ENCODE peak calls at places on chromosomes 13 and 19, in nine cellular contexts. K is CD8-positive, alpha-beta T cell; A is transverse colon; Y is body of pancreas; V is A549; R is uterus; Z is upper lobe of right lung; M is right lobe of liver; O is neuronal stem cell. E is an unnamed sample. For H3K9me3 and H3K4me1, the result is how much of the 10 kb centered on the place peaks cover.

GRCh38 chr19:13937479-13938360 is 497 bp downstream of the PODNL1 start:
- DNase-seq in K (no peak), A (no peak), Y (no peak), V (no peak), R (no peak), Z (no peak), M (no peak), O (no peak), E (no peak)

GRCh38 chr13:78137404-78138142 is 218.9 kb upstream of the EDNRB start:
- DNase-seq in K (no peak), A (no peak), Y (peak), V (peak), R (no peak), Z (no peak), M (no peak), O (peak), E (peak)

GRCh38 chr13:21674271-21675009 is 3.6 kb downstream of the FGF9 start:
- DNase-seq in K (no peak), A (peak), Y (no peak), V (no peak), R (no peak), Z (peak), M (peak), O (peak), E (no peak)

GRCh38 chr19:3471954-3472655 is 8.2 kb downstream of the SMIM24 start:
- DNase-seq in K (no peak), A (peak), Y (no peak), V (no peak), R (no peak), Z (peak), M (no peak), O (no peak), E (no peak)

GRCh38 chr19:41887711-41888382 is 4.9 kb downstream of the ARHGEF1 start:
- DNase-seq in K (peak), A (peak), Y (peak), V (no peak), R (no peak), Z (peak), M (peak), O (no peak), E (no peak)

GRCh38 chr19:15122331-15123030 is 15.3 kb downstream of the SYDE1 start:
- DNase-seq in K (no peak), A (no peak), Y (no peak), V (no peak), R (no peak), Z (no peak), M (no peak), O (no peak), E (no peak)

GRCh38 chr13:95019886-95020285 is 281.4 kb downstream of the ABCC4 start:
- DNase-seq in K (no peak), A (no peak), Y (no peak), V (no peak), R (no peak), Z (no peak), M (no peak), O (no peak), E (no peak)

GRCh38 chr13:67281476-67281875 is 51.3 kb upstream of the PCDH9 start:
- DNase-seq in K (no peak), A (no peak), Y (no peak), V (no peak), R (no peak), Z (no peak), M (no peak), O (no peak), E (no peak)

GRCh38 chr19:51702754-51703654 is 9.9 kb downstream of the SPACA6 start:
- DNase-seq in K (no peak), A (peak), Y (peak), V (no peak), R (peak), Z (peak), M (peak), O (no peak), E (peak)

GRCh38 chr19:3117746-3118145 is 18.1 kb upstream of the GNA15 start:
- DNase-seq in K (no peak), A (no peak), Y (no peak), V (no peak), R (no peak), Z (no peak), M (peak), O (no peak), E (no peak)

GRCh38 chr13:51585696-51586095 is 1.4 kb downstream of the WDFY2 start:
- DNase-seq in K (no peak), A (no peak), Y (no peak), V (no peak), R (no peak), Z (no peak), M (no peak), O (no peak), E (no peak)

GRCh38 chr13:41137241-41137640 is 4.6 kb upstream of the KBTBD6 start:
- DNase-seq in K (no peak), A (no peak), Y (no peak), V (no peak), R (no peak), Z (no peak), M (no peak), O (no peak), E (no peak)

GRCh38 chr13:20121154-20121515 is 39.7 kb downstream of the GJA3 start:
- DNase-seq in K (no peak), A (no peak), Y (no peak), V (no peak), R (no peak), Z (no peak), M (no peak), O (no peak), E (no peak)

GRCh38 chr13:68257111-68257842 is 1027.1 kb upstream of the PCDH9 start:
- DNase-seq in K (no peak), A (no peak), Y (no peak), V (no peak), R (no peak), Z (no peak), M (no peak), O (no peak), E (no peak)

GRCh38 chr13:56864451-56864850 is 276.3 kb upstream of the PRR20A start:
- DNase-seq in K (no peak), A (no peak), Y (no peak), V (no peak), R (no peak), Z (no peak), M (no peak), O (no peak), E (no peak)

GRCh38 chr19:4358709-4359626 is 15.6 kb downstream of the MPND start:
- DNase-seq in K (no peak), A (no peak), Y (no peak), V (no peak), R (no peak), Z (no peak), M (no peak), O (no peak), E (no peak)

GRCh38 chr13:24528816-24529398 is 16.3 kb upstream of the PARP4 start:
- DNase-seq in K (no peak), A (no peak), Y (no peak), V (no peak), R (no peak), Z (no peak), M (no peak), O (no peak), E (no peak)

GRCh38 chr19:17806945-17807344 is 12.0 kb downstream of the B3GNT3 start:
- DNase-seq in K (no peak), A (no peak), Y (no peak), V (no peak), R (no peak), Z (no peak), M (no peak), O (no peak), E (no peak)

GRCh38 chr13:79423801-79424642 is 18.0 kb upstream of the RBM26 start:
- DNase-seq in K (no peak), A (no peak), Y (peak), V (no peak), R (no peak), Z (no peak), M (no peak), O (no peak), E (no peak)

GRCh38 chr19:54209748-54210494 is 9.3 kb downstream of the RPS9 start:
- DNase-seq in K (no peak), A (peak), Y (peak), V (peak), R (peak), Z (peak), M (peak), O (no peak), E (no peak)

GRCh38 chr13:66216723-66217122 is 1013.4 kb downstream of the PCDH9 start:
- DNase-seq in K (no peak), A (no peak), Y (no peak), V (no peak), R (no peak), Z (no peak), M (no peak), O (no peak), E (no peak)

GRCh38 chr13:98657506-98658085 is 80.7 kb upstream of the STK24 start:
- DNase-seq in K (no peak), A (no peak), Y (no peak), V (no peak), R (no peak), Z (no peak), M (no peak), O (no peak), E (no peak)

GRCh38 chr19:8988204-8988603 is 22.0 kb downstream of the MUC16 start:
- DNase-seq in K (no peak), A (no peak), Y (no peak), V (peak), R (no peak), Z (no peak), M (no peak), O (no peak), E (peak)

GRCh38 chr19:51127755-51128154 is 3.0 kb downstream of the SIGLEC9 start:
- DNase-seq in K (no peak), A (peak), Y (peak), V (no peak), R (no peak), Z (peak), M (no peak), O (no peak), E (no peak)

GRCh38 chr13:98504029-98504351 is 72.9 kb downstream of the STK24 start:
- DNase-seq in K (no peak), A (no peak), Y (no peak), V (no peak), R (no peak), Z (no peak), M (no peak), O (no peak), E (no peak)

GRCh38 chr19:21233691-21234090 is 91.9 kb downstream of the ZNF431 start:
- DNase-seq in K (no peak), A (no peak), Y (no peak), V (no peak), R (no peak), Z (no peak), M (no peak), O (no peak), E (no peak)

GRCh38 chr13:101846701-101847100 is 394.2 kb downstream of the ITGBL1 start:
- DNase-seq in K (no peak), A (no peak), Y (no peak), V (no peak), R (no peak), Z (no peak), M (no peak), O (no peak), E (no peak)

GRCh38 chr13:54210397-54211050 is 1181.9 kb downstream of the OLFM4 start:
- DNase-seq in K (no peak), A (no peak), Y (no peak), V (no peak), R (no peak), Z (no peak), M (no peak), O (no peak), E (no peak)

GRCh38 chr19:16160943-16161560 is 12.3 kb downstream of the CIB3 start:
- DNase-seq in K (no peak), A (peak), Y (no peak), V (peak), R (no peak), Z (no peak), M (no peak), O (no peak), E (no peak)
- H3K27ac ChIP-seq in K (no peak), A (no peak), Y (no peak), V (peak), R (no peak), Z (no peak), M (no peak), O (no peak), E (no peak)

GRCh38 chr19:12272386-12272785 is 22.3 kb downstream of the ZNF44 start:
- DNase-seq in K (no peak), A (no peak), Y (no peak), V (no peak), R (no peak), Z (no peak), M (no peak), O (no peak), E (no peak)

GRCh38 chr19:12265921-12266704 is 28.6 kb downstream of the ZNF44 start:
- DNase-seq in K (no peak), A (no peak), Y (no peak), V (no peak), R (no peak), Z (no peak), M (no peak), O (no peak), E (no peak)

GRCh38 chr19:12272980-12273901 is 21.4 kb downstream of the ZNF44 start:
- DNase-seq in K (no peak), A (no peak), Y (no peak), V (no peak), R (no peak), Z (no peak), M (no peak), O (no peak), E (no peak)

DNA sequence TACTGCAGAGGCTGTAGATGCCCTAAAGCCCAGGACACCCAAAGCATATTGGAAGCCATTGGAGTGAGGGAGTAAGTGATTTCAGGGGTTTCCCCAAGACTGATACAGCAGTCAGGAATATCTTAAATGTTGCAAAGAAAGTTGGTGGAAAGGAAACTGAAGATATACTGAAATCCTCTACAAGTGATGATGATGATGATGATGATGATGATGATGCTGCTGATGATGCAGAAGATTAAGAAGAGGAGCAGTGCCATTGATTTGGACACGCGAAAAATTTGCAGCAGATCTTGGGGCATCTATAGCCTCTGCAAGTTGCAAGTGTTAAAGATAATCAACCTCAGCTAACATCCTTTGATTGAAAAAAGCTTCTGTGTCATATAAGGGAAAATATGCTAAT is 23.8 kb downstream of the ZNF44 start:
- DNase-seq in K (no peak), A (no peak), Y (no peak), V (no peak), R (no peak), Z (no peak), M (no peak), O (no peak), E (no peak)
- H3K9me3 ChIP-seq in K (under half), A (half or more), Y (under half), V (under half), R (under half), Z (under half), M (under half), O (under half), E (under half)

DNA sequence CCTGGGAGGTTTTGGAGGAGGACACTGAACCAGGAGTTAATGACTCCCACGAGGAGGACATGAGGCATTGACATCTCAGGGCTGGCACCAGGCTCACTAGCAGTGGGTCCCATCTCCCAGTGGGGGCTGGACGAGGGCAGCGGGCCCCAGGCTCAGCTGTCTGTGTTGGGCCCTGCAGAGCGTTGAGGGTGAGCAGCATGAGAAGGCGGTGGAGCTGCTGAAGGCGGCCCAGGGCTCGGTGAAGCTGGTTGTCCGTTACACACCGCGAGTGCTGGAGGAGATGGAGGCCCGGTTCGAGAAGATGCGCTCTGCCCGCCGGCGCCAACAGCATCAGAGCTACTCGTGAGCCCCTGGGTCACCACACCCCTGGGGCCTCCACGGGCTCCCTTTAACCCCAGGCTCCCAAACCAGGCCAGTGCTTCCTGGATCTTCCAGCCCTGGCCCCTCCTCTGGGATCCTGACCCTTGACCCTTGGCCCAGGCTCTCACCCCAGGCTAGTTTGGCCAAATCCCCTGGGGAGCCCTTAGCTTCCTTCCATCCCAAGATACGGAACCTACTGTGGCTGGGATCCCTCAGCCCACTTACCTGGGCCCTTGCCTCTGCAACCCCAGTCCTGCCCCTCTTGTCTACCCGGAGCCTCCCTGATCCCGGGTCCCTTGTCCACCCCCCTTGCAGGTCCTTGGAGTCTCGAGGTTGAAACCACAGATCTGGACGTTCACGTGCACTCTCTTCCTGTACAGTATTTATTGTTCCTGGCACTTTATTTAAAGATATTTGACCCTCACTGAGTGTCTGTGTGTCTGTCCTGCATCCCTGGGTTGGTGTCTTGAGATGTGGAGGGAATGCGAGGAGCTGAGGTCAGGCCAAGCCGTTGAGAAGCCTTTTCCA is 1.0 kb downstream of the C19orf73 start:
- DNase-seq in K (no peak), A (no peak), Y (no peak), V (no peak), R (no peak), Z (no peak), M (no peak), O (no peak), E (no peak)
- H3K4me1 ChIP-seq in K (under half), A (under half), Y (under half), V (under half), R (under half), Z (under half), M (under half), O (under half), E (under half)

GRCh38 chr19:46367434-46367833 is 20.5 kb downstream of the PPP5C start:
- DNase-seq in K (no peak), A (no peak), Y (no peak), V (no peak), R (no peak), Z (peak), M (no peak), O (no peak), E (no peak)

GRCh38 chr19:46369817-46370216 is 22.9 kb downstream of the PPP5C start:
- DNase-seq in K (no peak), A (no peak), Y (no peak), V (no peak), R (no peak), Z (peak), M (no peak), O (no peak), E (no peak)

GRCh38 chr19:46365561-46365960 is 18.7 kb downstream of the PPP5C start:
- DNase-seq in K (no peak), A (no peak), Y (no peak), V (no peak), R (no peak), Z (no peak), M (no peak), O (no peak), E (no peak)

GRCh38 chr19:46366620-46367277 is 19.9 kb downstream of the PPP5C start:
- DNase-seq in K (no peak), A (no peak), Y (no peak), V (no peak), R (no peak), Z (no peak), M (no peak), O (no peak), E (no peak)

GRCh38 chr19:46368116-46368515 is 21.2 kb downstream of the PPP5C start:
- DNase-seq in K (no peak), A (no peak), Y (no peak), V (no peak), R (no peak), Z (peak), M (peak), O (no peak), E (no peak)
- H3K27ac ChIP-seq in K (no peak), A (no peak), Y (no peak), V (no peak), R (no peak), Z (no peak), M (no peak), O (no peak), E (no peak)

GRCh38 chr13:62019858-62020257 is 604.2 kb upstream of the PCDH20 start:
- DNase-seq in K (no peak), A (no peak), Y (no peak), V (no peak), R (no peak), Z (no peak), M (no peak), O (no peak), E (no peak)
- H3K9me3 ChIP-seq in K (under half), A (under half), Y (under half), V (under half), R (under half), Z (under half), M (under half), O (under half), E (under half)

DNA sequence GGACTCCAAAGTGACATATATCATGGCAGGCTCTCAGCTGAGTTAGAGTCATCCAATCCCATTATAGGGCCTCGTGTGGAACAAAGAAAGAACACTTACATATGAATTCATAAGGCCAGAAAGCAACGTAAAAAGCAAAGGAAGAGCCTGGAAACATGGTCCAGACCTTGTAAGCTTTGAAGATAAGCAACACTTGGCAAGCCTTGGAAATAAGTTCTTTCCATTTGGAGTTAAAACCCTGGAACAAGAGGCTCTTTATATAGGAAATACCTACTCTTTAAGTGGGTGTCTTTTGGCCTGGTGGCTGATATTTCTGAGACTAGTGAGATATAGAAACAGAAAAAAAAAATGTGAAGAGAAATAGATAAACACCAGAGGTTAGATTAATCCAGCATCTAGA is 49.4 kb downstream of the ZAR1L start:
- DNase-seq in K (no peak), A (no peak), Y (no peak), V (no peak), R (no peak), Z (no peak), M (no peak), O (no peak), E (no peak)
- H3K4me1 ChIP-seq in K (under half), A (under half), Y (under half), V (under half), R (under half), Z (under half), M (under half), O (under half), E (under half)

GRCh38 chr13:44814836-44815235 is 174.4 kb downstream of the NUFIP1 start:
- DNase-seq in K (no peak), A (no peak), Y (no peak), V (no peak), R (no peak), Z (no peak), M (no peak), O (no peak), E (no peak)
- H3K27ac ChIP-seq in K (no peak), A (no peak), Y (no peak), V (peak), R (no peak), Z (no peak), M (no peak), O (no peak), E (no peak)

DNA sequence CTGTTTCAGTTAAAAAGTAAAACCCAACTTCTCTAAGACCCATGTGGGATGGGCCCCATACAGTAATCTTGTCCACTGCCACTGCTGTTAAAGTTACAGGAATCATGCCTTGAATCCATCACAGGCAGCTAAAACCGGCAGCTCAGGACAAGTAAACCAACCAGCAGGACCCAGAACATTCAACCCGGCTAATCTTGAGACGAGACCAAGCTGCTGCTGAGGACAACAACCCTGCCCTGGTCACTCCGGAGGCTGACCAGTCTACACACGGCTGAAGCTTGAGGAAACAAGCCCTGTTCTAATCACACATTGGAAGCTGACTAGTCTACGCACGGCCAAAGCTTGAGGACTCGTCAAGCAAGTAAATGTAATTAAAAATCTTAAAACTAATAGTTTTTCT is 105.2 kb upstream of the ZNF492 start:
- DNase-seq in K (no peak), A (no peak), Y (peak), V (no peak), R (no peak), Z (no peak), M (no peak), O (no peak), E (no peak)
- H3K9me3 ChIP-seq in K (under half), A (under half), Y (under half), V (under half), R (under half), Z (under half), M (under half), O (under half), E (under half)